ENCODE peak calls at places on chromosomes 2 and 18, in nine cellular contexts. J is GM23338; M is keratinocyte; B is nephron progenitor cell; D is fibroblast of pulmonary artery; P is tibial nerve; Y is CD8-positive, alpha-beta T cell; Q is heart right ventricle; U is mucosa of descending colon. G is an unnamed sample.

GRCh38 chr2:197992482-197993133 is 188.2 kb downstream of the PLCL1 start:
- DNase-seq in J (no peak), M (no peak), B (no peak), D (no peak), P (no peak), Y (no peak), Q (no peak), U (no peak), G (no peak)

GRCh38 chr18:12403601-12404506 is 3.9 kb upstream of the PRELID3A start:
- DNase-seq in J (no peak), M (peak; percentile 78), B (no peak), D (peak; percentile 90), P (no peak), Y (no peak), Q (no peak), U (no peak), G (no peak)

GRCh38 chr18:217532-218334 is 50.1 kb downstream of the THOC1 start:
- DNase-seq in J (no peak), M (no peak), B (no peak), D (no peak), P (no peak), Y (no peak), Q (no peak), U (no peak), G (no peak)

GRCh38 chr2:235421618-235422017 is 72.2 kb upstream of the AGAP1 start:
- DNase-seq in J (no peak), M (no peak), B (no peak), D (no peak), P (no peak), Y (no peak), Q (no peak), U (no peak), G (no peak)

GRCh38 chr2:197310271-197310939 is at the start of gene ANKRD44:
- DNase-seq in J (peak; percentile 83), M (no peak), B (peak; percentile 86), D (peak; percentile 82), P (peak; percentile 82), Y (peak; percentile 87), Q (peak; percentile 90), U (peak; percentile 95), G (peak; percentile 67)

GRCh38 chr2:31987454-31987853 is 23.4 kb downstream of the MEMO1 start:
- DNase-seq in J (no peak), M (no peak), B (no peak), D (peak; percentile 69), P (no peak), Y (no peak), Q (no peak), U (no peak), G (no peak)

GRCh38 chr2:111011218-111011617 is 109.5 kb upstream of the BCL2L11 start:
- DNase-seq in J (no peak), M (no peak), B (no peak), D (no peak), P (no peak), Y (no peak), Q (no peak), U (no peak), G (no peak)

GRCh38 chr2:63614983-63615945 is 26.5 kb downstream of the MDH1 start:
- DNase-seq in J (peak; percentile 89), M (peak; percentile 79), B (no peak), D (peak; percentile 73), P (no peak), Y (no peak), Q (no peak), U (no peak), G (no peak)

GRCh38 chr2:119350311-119350998 is 16.2 kb downstream of the C2orf76 start:
- DNase-seq in J (peak; percentile 63), M (no peak), B (no peak), D (no peak), P (no peak), Y (no peak), Q (no peak), U (no peak), G (no peak)

GRCh38 chr18:46641917-46642316 is 15.1 kb downstream of the LOXHD1 start:
- DNase-seq in J (no peak), M (no peak), B (no peak), D (no peak), P (no peak), Y (no peak), Q (no peak), U (no peak), G (no peak)

GRCh38 chr2:16798472-16798871 is 132.8 kb upstream of the CYRIA start:
- DNase-seq in J (peak; percentile 19), M (no peak), B (no peak), D (no peak), P (no peak), Y (no peak), Q (no peak), U (no peak), G (no peak)

GRCh38 chr2:210616074-210616473 is 59.7 kb downstream of the CPS1 start:
- DNase-seq in J (no peak), M (no peak), B (no peak), D (no peak), P (no peak), Y (no peak), Q (no peak), U (no peak), G (no peak)

GRCh38 chr2:176188969-176189665 is 649 bp downstream of the HOXD1 start:
- DNase-seq in J (peak; percentile 70), M (no peak), B (peak; percentile 58), D (no peak), P (no peak), Y (no peak), Q (no peak), U (no peak), G (no peak)

GRCh38 chr2:127658146-127658545 is 12.2 kb downstream of the GPR17 start:
- DNase-seq in J (no peak), M (no peak), B (no peak), D (no peak), P (no peak), Y (no peak), Q (no peak), U (no peak), G (no peak)
- TF ChIP-seq CTCF in J (no peak), M (no peak), B (no peak), D (no peak), P (no peak), Y (no peak), Q (no peak), U (no peak), G (no peak)

DNA sequence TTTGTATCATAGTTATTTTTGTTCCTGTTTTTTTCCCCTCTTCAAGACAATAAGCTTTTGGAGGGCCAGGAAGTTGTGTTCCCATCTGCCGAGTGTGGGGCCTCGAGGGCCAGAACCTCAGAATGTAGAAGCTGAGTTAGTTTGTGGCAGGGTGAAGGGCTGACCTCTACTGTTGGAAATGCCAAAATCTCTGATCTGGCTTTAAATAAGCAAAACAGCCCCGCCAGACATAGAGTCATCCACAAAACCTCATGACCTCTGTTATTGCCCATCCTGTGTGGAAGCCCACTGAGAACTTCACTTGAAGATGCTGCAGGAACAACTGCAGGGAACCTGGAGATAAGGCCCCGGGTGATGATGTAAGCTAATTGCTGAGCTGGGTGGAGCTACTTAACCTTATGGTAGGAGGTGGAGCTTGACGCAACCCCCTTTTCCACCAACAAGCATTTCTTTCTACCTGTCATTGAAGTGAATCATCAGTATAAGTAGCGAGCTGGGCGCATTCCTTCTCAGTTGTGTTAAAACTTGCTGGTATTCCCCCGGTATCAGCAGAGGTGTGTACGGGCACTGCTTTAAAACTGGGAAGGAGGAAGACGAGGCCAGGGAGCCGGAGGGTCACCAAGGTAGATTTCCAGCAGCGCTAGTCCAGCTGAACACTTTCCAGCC is 177.2 kb downstream of the NEDD4L start:
- DNase-seq in J (peak; percentile 72), M (peak; percentile 94), B (no peak), D (peak; percentile 48), P (no peak), Y (no peak), Q (no peak), U (no peak), G (no peak)
- TF ChIP-seq CTCF in J (no peak), M (no peak), B (no peak), D (no peak), P (no peak), Y (no peak), Q (no peak), U (no peak), G (no peak)

GRCh38 chr2:150911766-150912280 is 349.8 kb downstream of the RBM43 start:
- DNase-seq in J (peak; percentile 19), M (no peak), B (no peak), D (peak; percentile 97), P (peak; percentile 74), Y (no peak), Q (peak; percentile 24), U (no peak), G (no peak)

GRCh38 chr2:150909090-150909489 is 352.6 kb downstream of the RBM43 start:
- DNase-seq in J (no peak), M (no peak), B (no peak), D (no peak), P (no peak), Y (no peak), Q (no peak), U (no peak), G (no peak)

GRCh38 chr2:150907466-150907865 is 354.2 kb downstream of the RBM43 start:
- DNase-seq in J (no peak), M (no peak), B (no peak), D (no peak), P (no peak), Y (no peak), Q (no peak), U (no peak), G (no peak)

GRCh38 chr2:150909613-150910012 is 352.1 kb downstream of the RBM43 start:
- DNase-seq in J (peak; percentile 44), M (no peak), B (no peak), D (no peak), P (no peak), Y (no peak), Q (no peak), U (no peak), G (no peak)
- TF ChIP-seq CTCF in J (peak; percentile 53), M (peak; percentile 29), B (no peak), D (no peak), P (no peak), Y (no peak), Q (no peak), U (no peak), G (peak; percentile 14)

DNA sequence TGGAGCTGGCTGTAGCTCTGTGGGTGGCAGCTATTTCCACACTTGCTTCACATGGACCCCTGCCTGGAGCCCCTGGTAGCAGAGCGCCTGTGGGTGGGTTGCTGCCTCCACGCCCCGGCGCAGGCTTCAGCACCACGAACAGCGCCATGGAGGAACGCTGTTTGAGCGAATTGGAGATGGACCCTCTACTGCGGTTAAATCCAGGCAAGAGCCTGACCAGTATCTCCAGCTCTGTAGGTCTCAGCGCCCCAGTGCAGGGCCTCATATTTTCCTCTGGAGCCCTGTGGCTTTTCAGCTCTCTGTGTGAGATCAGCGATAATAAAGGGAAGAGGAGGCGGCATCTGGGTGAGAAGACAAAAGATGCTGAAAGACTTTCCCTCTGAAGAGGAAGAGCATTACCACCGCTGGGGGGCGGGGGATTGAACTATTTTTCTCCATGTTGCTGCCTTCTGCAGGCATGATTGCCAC is 12.0 kb downstream of the ONECUT2 start:
- DNase-seq in J (peak; percentile 87), M (no peak), B (peak; percentile 96), D (peak; percentile 43), P (no peak), Y (no peak), Q (no peak), U (no peak), G (peak; percentile 84)
- TF ChIP-seq CTCF in J (peak; percentile 42), M (no peak), B (no peak), D (no peak), P (no peak), Y (no peak), Q (no peak), U (no peak), G (peak; percentile 33)